ENCODE peak calls at places on chromosomes 16 and 17, in ten cellular contexts. S is B cell; B is HEK293T; O is cardiac muscle cell; Z is foreskin fibroblast; F is activated CD4-positive, alpha-beta T cell treated with anti-CD3 and anti-CD28 coated beads, Interleukin-2, amount 50 U/mL, for 1 hour; I is NCI-H2081; R is SK-N-SH; U is aorta; D is mammary epithelial cell. P is an unnamed sample.

GRCh38 chr17:77882481-77883212 is 75.9 kb upstream of the TNRC6C start:
- DNase-seq in S (peak), B (no peak), O (peak), Z (no peak), F (peak), I (no peak), R (no peak), U (peak), D (peak), P (peak)

GRCh38 chr17:37025241-37025640 is 76.5 kb downstream of the AATF start:
- DNase-seq in S (no peak), B (no peak), O (no peak), Z (no peak), F (no peak), I (no peak), R (no peak), U (no peak), D (no peak), P (no peak)

GRCh38 chr16:48556210-48556912 is 53.6 kb downstream of the N4BP1 start:
- DNase-seq in S (no peak), B (no peak), O (no peak), Z (no peak), F (no peak), I (no peak), R (no peak), U (no peak), D (no peak), P (no peak)

GRCh38 chr16:89720520-89720858 is 209 bp downstream of the VPS9D1 start:
- DNase-seq in S (no peak), B (peak), O (no peak), Z (no peak), F (no peak), I (no peak), R (peak), U (no peak), D (no peak), P (no peak)

GRCh38 chr17:59838196-59838911 is 54.4 kb downstream of the TUBD1 start:
- DNase-seq in S (no peak), B (no peak), O (peak), Z (no peak), F (no peak), I (peak), R (no peak), U (no peak), D (no peak), P (no peak)

GRCh38 chr17:80243526-80244433 is 16.9 kb upstream of the RNF213 start:
- DNase-seq in S (no peak), B (no peak), O (no peak), Z (no peak), F (no peak), I (no peak), R (no peak), U (no peak), D (no peak), P (no peak)

GRCh38 chr17:50459081-50459676 is 9.5 kb downstream of the CHAD start:
- DNase-seq in S (no peak), B (no peak), O (peak), Z (no peak), F (no peak), I (no peak), R (no peak), U (no peak), D (peak), P (no peak)

GRCh38 chr17:68572138-68572842 is 28.9 kb downstream of the FAM20A start:
- DNase-seq in S (no peak), B (no peak), O (peak), Z (no peak), F (no peak), I (no peak), R (no peak), U (no peak), D (no peak), P (no peak)

GRCh38 chr16:14562691-14563491 is 67.2 kb downstream of the PARN start:
- DNase-seq in S (no peak), B (peak), O (peak), Z (no peak), F (no peak), I (no peak), R (no peak), U (no peak), D (peak), P (no peak)

GRCh38 chr17:13306310-13306962 is 288.6 kb upstream of the ELAC2 start:
- DNase-seq in S (no peak), B (peak), O (peak), Z (peak), F (no peak), I (no peak), R (peak), U (no peak), D (peak), P (no peak)

GRCh38 chr16:62041401-62041800 is 5.2 kb upstream of the CDH8 start:
- DNase-seq in S (no peak), B (peak), O (peak), Z (no peak), F (no peak), I (peak), R (peak), U (no peak), D (peak), P (no peak)

GRCh38 chr17:79630821-79631639 is 20.2 kb upstream of the RBFOX3 start:
- DNase-seq in S (peak), B (peak), O (no peak), Z (no peak), F (no peak), I (no peak), R (peak), U (peak), D (no peak), P (peak)

GRCh38 chr17:44564429-44564828 is 7.1 kb downstream of the FZD2 start:
- DNase-seq in S (no peak), B (no peak), O (no peak), Z (no peak), F (no peak), I (no peak), R (no peak), U (no peak), D (no peak), P (no peak)

GRCh38 chr17:17935321-17936271 is 36.6 kb downstream of the TOM1L2 start:
- DNase-seq in S (no peak), B (no peak), O (peak), Z (peak), F (no peak), I (no peak), R (no peak), U (peak), D (peak), P (no peak)

GRCh38 chr17:42754782-42755181 is 6.2 kb upstream of the RAMP2 start:
- DNase-seq in S (no peak), B (no peak), O (no peak), Z (no peak), F (no peak), I (no peak), R (no peak), U (peak), D (peak), P (peak)

GRCh38 chr17:73308017-73308823 is 3.6 kb downstream of the CDC42EP4 start:
- DNase-seq in S (no peak), B (no peak), O (peak), Z (peak), F (no peak), I (no peak), R (no peak), U (peak), D (peak), P (peak)

GRCh38 chr16:48087639-48088038 is 68.2 kb downstream of the ABCC12 start:
- DNase-seq in S (no peak), B (no peak), O (no peak), Z (no peak), F (no peak), I (no peak), R (no peak), U (no peak), D (no peak), P (no peak)

GRCh38 chr17:77531641-77532040 is 390.9 kb downstream of the SEC14L1 start:
- DNase-seq in S (no peak), B (no peak), O (no peak), Z (no peak), F (no peak), I (no peak), R (no peak), U (peak), D (no peak), P (no peak)

GRCh38 chr17:80956321-80957190 is 35.1 kb upstream of the CHMP6 start:
- DNase-seq in S (no peak), B (no peak), O (no peak), Z (no peak), F (no peak), I (no peak), R (no peak), U (peak), D (no peak), P (no peak)

GRCh38 chr17:59763861-59764260 is 56.4 kb downstream of the VMP1 start:
- DNase-seq in S (no peak), B (no peak), O (peak), Z (peak), F (no peak), I (no peak), R (no peak), U (no peak), D (peak), P (no peak)

GRCh38 chr17:57121308-57122042 is 36.4 kb downstream of the AKAP1 start:
- DNase-seq in S (no peak), B (peak), O (peak), Z (peak), F (no peak), I (peak), R (peak), U (no peak), D (no peak), P (no peak)

GRCh38 chr17:79192503-79193500 is 118.2 kb downstream of the ENGASE start:
- DNase-seq in S (no peak), B (peak), O (peak), Z (peak), F (peak), I (no peak), R (no peak), U (peak), D (peak), P (no peak)

GRCh38 chr17:47423406-47424295 is 99.9 kb downstream of the EFCAB13 start:
- DNase-seq in S (peak), B (no peak), O (peak), Z (no peak), F (no peak), I (no peak), R (peak), U (peak), D (peak), P (no peak)

GRCh38 chr16:13680021-13680672 is 239.8 kb upstream of the ERCC4 start:
- DNase-seq in S (no peak), B (no peak), O (no peak), Z (no peak), F (no peak), I (no peak), R (no peak), U (no peak), D (no peak), P (no peak)

P was measured in cardiac septum.